ENCODE peak calls at places on chromosome 1, in four cellular contexts. One of them, this sample, is unnamed.

GRCh38 chr1:218425647-218426342 is 80.7 kb downstream of the TGFB2 start:
- DNase-seq in A549: peak; percentile 35
- DNase-seq in SK-N-SH: no peak
- DNase-seq in GM12878: no peak
- DNase-seq in this sample: peak; percentile 72

GRCh38 chr1:69513621-69514020 is 54.1 kb upstream of the LRRC7 start:
- DNase-seq in A549: no peak
- DNase-seq in SK-N-SH: no peak
- DNase-seq in GM12878: no peak
- DNase-seq in this sample: no peak

GRCh38 chr1:55060133-55060999 is 21.0 kb downstream of the PCSK9 start:
- DNase-seq in A549: no peak
- DNase-seq in SK-N-SH: no peak
- DNase-seq in GM12878: peak; percentile 4
- DNase-seq in this sample: no peak

GRCh38 chr1:219283541-219283940 is 109.9 kb downstream of the LYPLAL1 start:
- DNase-seq in A549: no peak
- DNase-seq in SK-N-SH: no peak
- DNase-seq in GM12878: no peak
- DNase-seq in this sample: no peak

GRCh38 chr1:43545686-43546387 is 15.2 kb downstream of the PTPRF start:
- DNase-seq in A549: peak; percentile 59
- DNase-seq in SK-N-SH: peak; percentile 84
- DNase-seq in GM12878: no peak
- DNase-seq in this sample: peak; percentile 98

GRCh38 chr1:229420765-229421164 is 13.1 kb downstream of the ACTA1 start:
- DNase-seq in A549: no peak
- DNase-seq in SK-N-SH: no peak
- DNase-seq in GM12878: no peak
- DNase-seq in this sample: no peak

GRCh38 chr1:36883315-36883949 is 150.9 kb downstream of the GRIK3 start:
- DNase-seq in A549: no peak
- DNase-seq in SK-N-SH: no peak
- DNase-seq in GM12878: no peak
- DNase-seq in this sample: no peak

GRCh38 chr1:20640183-20640597 is 6.9 kb downstream of the PINK1 start:
- DNase-seq in A549: peak; percentile 54
- DNase-seq in SK-N-SH: peak; percentile 79
- DNase-seq in GM12878: peak; percentile 11
- DNase-seq in this sample: peak; percentile 39

GRCh38 chr1:1921901-1922753 is 3.0 kb upstream of the TMEM52 start:
- DNase-seq in A549: no peak
- DNase-seq in SK-N-SH: no peak
- DNase-seq in GM12878: no peak
- DNase-seq in this sample: no peak

GRCh38 chr1:162151900-162152829 is 82.7 kb downstream of the NOS1AP start:
- DNase-seq in A549: no peak
- DNase-seq in SK-N-SH: no peak
- DNase-seq in GM12878: no peak
- DNase-seq in this sample: peak; percentile 77

GRCh38 chr1:68384872-68385390 is 64.8 kb downstream of the RPE65 start:
- DNase-seq in A549: no peak
- DNase-seq in SK-N-SH: no peak
- DNase-seq in GM12878: no peak
- DNase-seq in this sample: no peak

GRCh38 chr1:247500725-247501348 is 35.4 kb downstream of the OR2C3 start:
- DNase-seq in A549: no peak
- DNase-seq in SK-N-SH: no peak
- DNase-seq in GM12878: no peak
- DNase-seq in this sample: no peak

GRCh38 chr1:234481771-234482170 is 2.8 kb upstream of the TARBP1 start:
- DNase-seq in A549: no peak
- DNase-seq in SK-N-SH: no peak
- DNase-seq in GM12878: no peak
- DNase-seq in this sample: no peak

GRCh38 chr1:111570781-111571181 is 48.8 kb upstream of the RAP1A start:
- DNase-seq in A549: no peak
- DNase-seq in SK-N-SH: no peak
- DNase-seq in GM12878: no peak
- DNase-seq in this sample: no peak

GRCh38 chr1:204623894-204624361 is 61.6 kb downstream of the LRRN2 start:
- DNase-seq in A549: peak; percentile 53
- DNase-seq in SK-N-SH: peak; percentile 72
- DNase-seq in GM12878: no peak
- DNase-seq in this sample: peak; percentile 36

GRCh38 chr1:53130878-53131589 is 11.4 kb downstream of the SLC1A7 start:
- DNase-seq in A549: no peak
- DNase-seq in SK-N-SH: no peak
- DNase-seq in GM12878: no peak
- DNase-seq in this sample: no peak

GRCh38 chr1:225754940-225755635 is 22.5 kb upstream of the SRP9 start:
- DNase-seq in A549: no peak
- DNase-seq in SK-N-SH: no peak
- DNase-seq in GM12878: no peak
- DNase-seq in this sample: peak; percentile 93

GRCh38 chr1:64038965-64039926 is 164.2 kb upstream of the UBE2U start:
- DNase-seq in A549: peak; percentile 38
- DNase-seq in SK-N-SH: peak; percentile 61
- DNase-seq in GM12878: no peak
- DNase-seq in this sample: no peak

GRCh38 chr1:246293366-246294121 is 213.5 kb downstream of the SMYD3 start:
- DNase-seq in A549: no peak
- DNase-seq in SK-N-SH: no peak
- DNase-seq in GM12878: no peak
- DNase-seq in this sample: no peak

GRCh38 chr1:28249013-28249870 is 10.1 kb upstream of the SESN2 start:
- DNase-seq in A549: peak; percentile 57
- DNase-seq in SK-N-SH: peak; percentile 31
- DNase-seq in GM12878: no peak
- DNase-seq in this sample: no peak

GRCh38 chr1:115090547-115090946 is 1.2 kb upstream of the TSPAN2 start:
- DNase-seq in A549: no peak
- DNase-seq in SK-N-SH: no peak
- DNase-seq in GM12878: no peak
- DNase-seq in this sample: no peak

GRCh38 chr1:233277637-233278413 is 17.7 kb downstream of the PCNX2 start:
- DNase-seq in A549: no peak
- DNase-seq in SK-N-SH: no peak
- DNase-seq in GM12878: no peak
- DNase-seq in this sample: no peak

GRCh38 chr1:179921981-179922380 is 32.6 kb upstream of the CEP350 start:
- DNase-seq in A549: no peak
- DNase-seq in SK-N-SH: no peak
- DNase-seq in GM12878: no peak
- DNase-seq in this sample: no peak

GRCh38 chr1:93710499-93710898 is 28.9 kb upstream of the BCAR3 start:
- DNase-seq in A549: no peak
- DNase-seq in SK-N-SH: no peak
- DNase-seq in GM12878: no peak
- DNase-seq in this sample: no peak

GRCh38 chr1:233933339-233933738 is 28.9 kb downstream of the SLC35F3 start:
- DNase-seq in A549: no peak
- DNase-seq in SK-N-SH: no peak
- DNase-seq in GM12878: no peak
- DNase-seq in this sample: peak; percentile 47

GRCh38 chr1:15332525-15332924 is 77.2 kb upstream of the EFHD2 start:
- DNase-seq in A549: no peak
- DNase-seq in SK-N-SH: no peak
- DNase-seq in GM12878: no peak
- DNase-seq in this sample: no peak

GRCh38 chr1:41621256-41621655 is 136.8 kb upstream of the EDN2 start:
- DNase-seq in A549: no peak
- DNase-seq in SK-N-SH: no peak
- DNase-seq in GM12878: no peak
- DNase-seq in this sample: no peak

GRCh38 chr1:248140846-248141245 is 4.1 kb upstream of the OR2M5 start:
- DNase-seq in A549: no peak
- DNase-seq in SK-N-SH: no peak
- DNase-seq in GM12878: no peak
- DNase-seq in this sample: no peak

GRCh38 chr1:236338096-236338495 is 56.0 kb upstream of the EDARADD start:
- DNase-seq in A549: no peak
- DNase-seq in SK-N-SH: no peak
- DNase-seq in GM12878: no peak
- DNase-seq in this sample: no peak

GRCh38 chr1:81664341-81664740 is 136.4 kb upstream of the ADGRL2 start:
- DNase-seq in A549: no peak
- DNase-seq in SK-N-SH: no peak
- DNase-seq in GM12878: no peak
- DNase-seq in this sample: no peak

GRCh38 chr1:38003261-38004250 is 1.8 kb downstream of the FHL3 start:
- DNase-seq in A549: no peak
- DNase-seq in SK-N-SH: no peak
- DNase-seq in GM12878: no peak
- DNase-seq in this sample: no peak
- TF ChIP-seq PBX3 in A549: no peak
- TF ChIP-seq PBX3 in SK-N-SH: no peak
- TF ChIP-seq PBX3 in GM12878: no peak
- TF ChIP-seq PBX3 in this sample: no peak

GRCh38 chr1:186620951-186621350 is 59.3 kb downstream of the PTGS2 start:
- DNase-seq in A549: no peak
- DNase-seq in SK-N-SH: no peak
- DNase-seq in GM12878: peak; percentile 19
- DNase-seq in this sample: no peak
- TF ChIP-seq PBX3 in A549: no peak
- TF ChIP-seq PBX3 in SK-N-SH: peak; percentile 41
- TF ChIP-seq PBX3 in GM12878: no peak
- TF ChIP-seq PBX3 in this sample: no peak

GRCh38 chr1:210917560-210918214 is 216.3 kb downstream of the KCNH1 start:
- DNase-seq in A549: no peak
- DNase-seq in SK-N-SH: peak; percentile 63
- DNase-seq in GM12878: no peak
- DNase-seq in this sample: no peak

GRCh38 chr1:210920258-210920657 is 213.7 kb downstream of the KCNH1 start:
- DNase-seq in A549: no peak
- DNase-seq in SK-N-SH: no peak
- DNase-seq in GM12878: no peak
- DNase-seq in this sample: no peak

GRCh38 chr1:210922666-210923065 is 211.3 kb downstream of the KCNH1 start:
- DNase-seq in A549: no peak
- DNase-seq in SK-N-SH: no peak
- DNase-seq in GM12878: no peak
- DNase-seq in this sample: no peak

GRCh38 chr1:210918893-210919292 is 215.1 kb downstream of the KCNH1 start:
- DNase-seq in A549: no peak
- DNase-seq in SK-N-SH: no peak
- DNase-seq in GM12878: no peak
- DNase-seq in this sample: no peak

GRCh38 chr1:210920716-210921694 is 212.9 kb downstream of the KCNH1 start:
- DNase-seq in A549: no peak
- DNase-seq in SK-N-SH: no peak
- DNase-seq in GM12878: no peak
- DNase-seq in this sample: no peak
- TF ChIP-seq PBX3 in A549: no peak
- TF ChIP-seq PBX3 in SK-N-SH: no peak
- TF ChIP-seq PBX3 in GM12878: no peak
- TF ChIP-seq PBX3 in this sample: no peak

DNA sequence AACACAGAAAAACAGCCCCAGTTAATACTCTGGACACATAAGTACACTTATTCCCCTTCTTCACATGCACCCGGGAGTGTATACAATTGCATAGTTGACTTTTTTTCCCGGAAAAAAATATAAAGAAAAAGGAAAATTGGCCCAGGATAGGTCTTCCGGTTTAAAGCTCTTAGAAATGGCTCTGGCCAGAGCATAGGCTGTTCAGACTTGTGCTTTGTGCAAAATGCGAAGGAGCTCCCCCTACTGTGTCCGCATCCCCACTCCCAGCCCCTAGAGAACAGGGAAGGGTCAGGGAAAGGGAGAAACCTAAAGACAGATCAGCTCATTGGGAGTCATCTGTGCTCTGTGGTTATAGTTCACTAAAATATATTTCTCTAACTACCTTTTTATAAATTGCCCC is 5.5 kb upstream of the MTMR11 start:
- DNase-seq in A549: peak; percentile 49
- DNase-seq in SK-N-SH: peak; percentile 82
- DNase-seq in GM12878: no peak
- DNase-seq in this sample: peak; percentile 56
- TF ChIP-seq PBX3 in A549: no peak
- TF ChIP-seq PBX3 in SK-N-SH: no peak
- TF ChIP-seq PBX3 in GM12878: no peak
- TF ChIP-seq PBX3 in this sample: no peak

GRCh38 chr1:160637065-160637464 is 9.8 kb downstream of the SLAMF1 start:
- DNase-seq in A549: no peak
- DNase-seq in SK-N-SH: no peak
- DNase-seq in GM12878: no peak
- DNase-seq in this sample: no peak

GRCh38 chr1:160636547-160636946 is 10.3 kb downstream of the SLAMF1 start:
- DNase-seq in A549: no peak
- DNase-seq in SK-N-SH: no peak
- DNase-seq in GM12878: no peak
- DNase-seq in this sample: no peak

GRCh38 chr1:160638926-160639325 is 7.9 kb downstream of the SLAMF1 start:
- DNase-seq in A549: no peak
- DNase-seq in SK-N-SH: no peak
- DNase-seq in GM12878: no peak
- DNase-seq in this sample: peak; percentile 14

GRCh38 chr1:160638540-160638857 is 8.3 kb downstream of the SLAMF1 start:
- DNase-seq in A549: no peak
- DNase-seq in SK-N-SH: no peak
- DNase-seq in GM12878: no peak
- DNase-seq in this sample: no peak

DNA sequence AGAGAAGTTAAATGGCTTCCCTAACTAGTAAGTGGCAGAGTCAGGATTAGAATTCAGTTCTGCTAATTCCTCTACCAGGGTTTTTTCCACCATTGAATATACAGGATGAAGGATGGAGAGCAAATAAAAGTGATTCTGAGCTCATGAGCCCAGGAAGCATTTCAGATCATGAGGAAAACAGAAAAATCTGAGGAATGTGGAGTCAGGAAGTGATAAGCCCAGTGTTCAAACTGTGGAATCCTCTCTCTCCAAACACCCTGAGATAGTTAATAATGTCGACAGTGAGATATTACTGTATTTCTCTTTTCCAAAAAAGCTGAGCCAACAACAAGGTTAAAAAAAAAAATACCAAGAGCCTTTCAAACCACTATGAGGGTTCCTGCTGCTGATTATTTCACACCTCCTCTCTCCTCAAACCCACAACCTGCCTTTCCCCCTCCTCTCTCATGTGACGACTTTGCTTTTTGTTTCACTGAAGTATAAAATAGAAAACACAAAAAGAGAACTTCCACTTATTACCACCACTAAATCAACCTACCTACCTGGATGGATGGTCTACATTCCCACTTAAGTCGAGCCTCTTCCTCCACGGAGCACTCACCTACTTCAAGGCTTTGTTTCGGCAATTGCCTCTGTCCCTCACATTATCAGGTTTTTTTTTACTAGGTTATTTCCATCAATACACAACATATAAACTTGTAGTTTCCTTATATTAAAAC is 8.9 kb downstream of the SLAMF1 start:
- DNase-seq in A549: no peak
- DNase-seq in SK-N-SH: no peak
- DNase-seq in GM12878: no peak
- DNase-seq in this sample: peak; percentile 58
- TF ChIP-seq PBX3 in A549: no peak
- TF ChIP-seq PBX3 in SK-N-SH: no peak
- TF ChIP-seq PBX3 in GM12878: no peak
- TF ChIP-seq PBX3 in this sample: no peak

This sample was measured in HepG2.